ENCODE peak calls at places on chromosomes 4 and X, in four cellular contexts. E is GM13976; M is AG10803; Y is CD8-positive, alpha-beta memory T cell. R is an unnamed sample.

GRCh38 chr4:89797117-89797516 is 39.8 kb downstream of the SNCA start:
- DNase-seq in E (no peak), M (peak), Y (no peak), R (no peak)

GRCh38 chrX:47078129-47079043 is at the start of gene RGN:
- DNase-seq in E (no peak), M (peak), Y (no peak), R (no peak)

GRCh38 chr4:23022032-23022431 is 329.3 kb downstream of the GBA3 start:
- DNase-seq in E (no peak), M (peak), Y (no peak), R (no peak)

GRCh38 chrX:111492085-111492484 is 19.4 kb upstream of the SERTM2 start:
- DNase-seq in E (no peak), M (no peak), Y (no peak), R (no peak)

GRCh38 chrX:154467556-154467955 is 9.5 kb downstream of the PLXNA3 start:
- DNase-seq in E (no peak), M (no peak), Y (no peak), R (no peak)

GRCh38 chr4:179536694-179537093 is 2094.5 kb upstream of the AGA start:
- DNase-seq in E (no peak), M (no peak), Y (no peak), R (no peak)

GRCh38 chrX:100895365-100896075 is 21.4 kb upstream of the NOX1 start:
- DNase-seq in E (peak), M (peak), Y (no peak), R (peak)

GRCh38 chr4:12379191-12379590 is 950.5 kb upstream of the HS3ST1 start:
- DNase-seq in E (no peak), M (no peak), Y (no peak), R (no peak)

GRCh38 chr4:113080050-113080449 is 30.6 kb downstream of the ANK2 start:
- DNase-seq in E (no peak), M (peak), Y (no peak), R (no peak)

GRCh38 chr4:92182736-92183407 is 120.9 kb upstream of the GRID2 start:
- DNase-seq in E (peak), M (no peak), Y (no peak), R (no peak)

R was measured in GM12864.